ENCODE peak calls at places on chromosomes 4 and X, in eight cellular contexts. T is mucosa of descending colon, Q is Karpas-422, C is GM23248, Z is amniotic epithelial cell, R is A549, S is activated T-cell treated with anti-CD3 and anti-CD28 coated beads for 1 hour, E is MV-4-11. H is an unnamed sample.

GRCh38 chr4:151012836-151013235 is 2.2 kb downstream of the LRBA start:
- DNase-seq in T (peak), Q (no peak), C (no peak), Z (peak), R (no peak), S (no peak), E (no peak), H (no peak)

GRCh38 chr4:39719804-39720580 is 22.1 kb downstream of the UBE2K start:
- DNase-seq in T (no peak), Q (no peak), C (peak), Z (no peak), R (no peak), S (no peak), E (no peak), H (no peak)

GRCh38 chr4:144294211-144294610 is 153.7 kb upstream of the GYPA start:
- DNase-seq in T (no peak), Q (no peak), C (no peak), Z (no peak), R (no peak), S (no peak), E (no peak), H (no peak)

GRCh38 chr4:100095729-100096595 is 94.3 kb downstream of the DDIT4L start:
- DNase-seq in T (peak), Q (peak), C (peak), Z (peak), R (peak), S (peak), E (peak), H (peak)

GRCh38 chr4:159238631-159239030 is 135.8 kb downstream of the RAPGEF2 start:
- DNase-seq in T (no peak), Q (no peak), C (peak), Z (no peak), R (no peak), S (no peak), E (no peak), H (no peak)

GRCh38 chrX:80765226-80765625 is 44.5 kb downstream of the BRWD3 start:
- DNase-seq in T (no peak), Q (no peak), C (peak), Z (peak), R (no peak), S (no peak), E (no peak), H (peak)

GRCh38 chr4:134024251-134024650 is 177.3 kb downstream of the PABPC4L start:
- DNase-seq in T (no peak), Q (no peak), C (peak), Z (peak), R (no peak), S (no peak), E (no peak), H (peak)

GRCh38 chr4:91116861-91117260 is 989.7 kb downstream of the CCSER1 start:
- DNase-seq in T (no peak), Q (peak), C (peak), Z (peak), R (no peak), S (no peak), E (no peak), H (no peak)

GRCh38 chr4:24475756-24476155 is 108.6 kb downstream of the DHX15 start:
- DNase-seq in T (no peak), Q (no peak), C (no peak), Z (no peak), R (no peak), S (no peak), E (no peak), H (no peak)